ENCODE peak calls at places on chromosomes 5 and 9, in seven cellular contexts. X is HT1080, C is COLO829, V is body of pancreas, L is AG20443, E is NCI-H774, P is transverse colon. H is an unnamed sample.

GRCh38 chr9:2336055-2336454 is 285.5 kb upstream of the VLDLR start:
- DNase-seq in P (no peak), E (peak), V (peak), L (no peak), C (no peak), X (no peak), H (no peak)

GRCh38 chr9:86368871-86369521 is 14.8 kb upstream of the TUT7 start:
- DNase-seq in L (peak), P (no peak), X (peak), E (no peak), V (no peak), C (no peak), H (no peak)

GRCh38 chr5:36613771-36614656 is 7.6 kb downstream of the SLC1A3 start:
- DNase-seq in C (no peak), L (no peak), E (no peak), V (no peak), X (no peak), P (no peak), H (no peak)

GRCh38 chr5:58041884-58042283 is 418.0 kb downstream of the PLK2 start:
- DNase-seq in L (no peak), E (no peak), V (no peak), X (no peak), P (no peak), C (no peak), H (no peak)

GRCh38 chr5:161548472-161549094 is 2.1 kb upstream of the GABRB2 start:
- DNase-seq in X (no peak), L (peak), V (peak), E (no peak), C (no peak), P (peak), H (no peak)

GRCh38 chr9:118059520-118060278 is 355.5 kb downstream of the TLR4 start:
- DNase-seq in C (no peak), E (no peak), P (no peak), V (no peak), L (peak), X (no peak), H (no peak)

GRCh38 chr5:178341091-178341960 is 108.7 kb upstream of the PHYKPL start:
- DNase-seq in V (no peak), L (no peak), X (no peak), C (no peak), P (no peak), E (no peak), H (no peak)

GRCh38 chr9:89660286-89660685 is 55.5 kb downstream of the GADD45G start:
- DNase-seq in V (no peak), X (no peak), P (no peak), C (no peak), L (no peak), E (no peak), H (no peak)

H was measured in DMS 273 treated with DMSO at 0.1 percent for 48 hours.